ENCODE peak calls at places on chromosomes 11 and 22, in four cellular contexts. W, D, E and B are unnamed samples.

GRCh38 chr22:49966716-49967332 is 6.3 kb downstream of the PIM3 start:
- DNase-seq in E (no peak), D (peak; percentile 76), W (peak; percentile 87), B (no peak)

GRCh38 chr22:49853981-49854791 is 542 bp downstream of the ZBED4 start:
- DNase-seq in W (peak; percentile 65), E (no peak), D (peak; percentile 27), B (peak; percentile 34)

GRCh38 chr11:34065505-34066203 is 14.1 kb downstream of the CAPRIN1 start:
- DNase-seq in E (no peak), D (no peak), W (no peak), B (no peak)

GRCh38 chr22:18063311-18063710 is 14.5 kb upstream of the PEX26 start:
- DNase-seq in E (no peak), D (no peak), W (no peak), B (no peak)

GRCh38 chr11:71179877-71180276 is 72.5 kb downstream of the SHANK2 start:
- DNase-seq in W (no peak), E (no peak), D (no peak), B (no peak)

GRCh38 chr11:125263268-125263790 is 98.8 kb downstream of the PKNOX2 start:
- DNase-seq in W (peak; percentile 73), D (peak; percentile 99), E (no peak), B (no peak)

GRCh38 chr11:16603245-16603644 is 135.2 kb upstream of the C11orf58 start:
- DNase-seq in E (no peak), D (no peak), W (no peak), B (no peak)

GRCh38 chr11:406796-407650 is 7.8 kb downstream of the SIGIRR start:
- DNase-seq in E (peak; percentile 94), W (peak; percentile 92), D (peak; percentile 90), B (peak; percentile 87)

GRCh38 chr11:74696932-74697687 is 34.1 kb downstream of the CHRDL2 start:
- DNase-seq in W (peak; percentile 82), D (peak; percentile 99), E (no peak), B (no peak)

GRCh38 chr11:125241104-125241503 is 76.6 kb downstream of the PKNOX2 start:
- DNase-seq in D (peak; percentile 78), W (no peak), E (no peak), B (no peak)

GRCh38 chr22:46598737-46599424 is 21.3 kb upstream of the GRAMD4 start:
- DNase-seq in D (peak; percentile 55), W (peak; percentile 65), E (no peak), B (no peak)

GRCh38 chr11:8689726-8690255 is 7.2 kb downstream of the RPL27A start:
- DNase-seq in D (no peak), W (no peak), E (no peak), B (no peak)

GRCh38 chr11:122695076-122695620 is 39.6 kb downstream of the UBASH3B start:
- DNase-seq in E (no peak), W (no peak), D (peak; percentile 36), B (no peak)

GRCh38 chr11:96199563-96200025 is 143.4 kb downstream of the MAML2 start:
- DNase-seq in D (peak; percentile 88), E (peak; percentile 41), W (no peak), B (no peak)

GRCh38 chr22:45997775-45998637 is 21.0 kb upstream of the WNT7B start:
- DNase-seq in E (no peak), W (peak; percentile 43), D (no peak), B (no peak)

GRCh38 chr11:1238767-1239595 is 16.1 kb downstream of the MUC5B start:
- DNase-seq in E (no peak), D (no peak), W (no peak), B (no peak)

GRCh38 chr11:71182791-71183556 is 69.4 kb downstream of the SHANK2 start:
- DNase-seq in W (no peak), E (no peak), D (no peak), B (no peak)

GRCh38 chr11:20754957-20755356 is 85.6 kb downstream of the NELL1 start:
- DNase-seq in D (no peak), E (no peak), W (no peak), B (no peak)

GRCh38 chr22:49393526-49393925 is 434.1 kb downstream of the BRD1 start:
- DNase-seq in E (no peak), W (no peak), D (no peak), B (no peak)

GRCh38 chr11:24793479-24793878 is 296.6 kb downstream of the LUZP2 start:
- DNase-seq in E (no peak), W (no peak), D (peak; percentile 29), B (no peak)

DNA sequence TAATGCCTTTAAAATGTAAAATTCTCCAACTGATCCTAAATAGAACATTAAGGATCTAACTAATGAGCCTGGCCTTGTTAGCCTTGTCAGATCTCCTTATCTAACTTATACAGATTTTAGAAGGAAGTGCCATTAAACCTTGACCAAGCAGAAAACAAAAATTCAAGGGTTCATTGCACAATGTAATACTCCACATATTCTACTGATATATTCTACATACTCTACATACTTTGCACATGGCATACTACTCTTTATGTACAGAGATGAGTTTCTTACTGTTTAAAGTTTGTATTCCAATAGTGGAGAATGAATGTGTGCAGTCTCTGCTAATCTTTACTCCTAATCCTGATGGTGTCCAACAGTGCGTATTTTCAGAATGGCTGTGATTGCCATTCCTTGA is 297.2 kb downstream of the LUZP2 start:
- DNase-seq in E (no peak), D (peak; percentile 3), W (no peak), B (no peak)
- H3K27ac ChIP-seq in E (no peak overlapping the region), D (no peak overlapping the region), W (no peak overlapping the region), B (no peak overlapping the region)

GRCh38 chr22:36411589-36412258 is 24.0 kb upstream of the MYH9 start:
- DNase-seq in W (no peak), D (no peak), E (no peak), B (no peak)
- H3K4me1 ChIP-seq in W (peaks cover 30% of the 10 kb centered on the region), D (peaks cover 10% of the 10 kb centered on the region), E (peaks cover 30% of the 10 kb centered on the region), B (peaks cover 28% of the 10 kb centered on the region)

GRCh38 chr11:118533769-118534729 is 3.1 kb downstream of the TMEM25 start:
- DNase-seq in E (no peak), W (no peak), D (no peak), B (no peak)
- H3K36me3 ChIP-seq in E (no peaks in the 10 kb centered on the region), W (no peaks in the 10 kb centered on the region), D (no peaks in the 10 kb centered on the region), B (no peaks in the 10 kb centered on the region)

DNA sequence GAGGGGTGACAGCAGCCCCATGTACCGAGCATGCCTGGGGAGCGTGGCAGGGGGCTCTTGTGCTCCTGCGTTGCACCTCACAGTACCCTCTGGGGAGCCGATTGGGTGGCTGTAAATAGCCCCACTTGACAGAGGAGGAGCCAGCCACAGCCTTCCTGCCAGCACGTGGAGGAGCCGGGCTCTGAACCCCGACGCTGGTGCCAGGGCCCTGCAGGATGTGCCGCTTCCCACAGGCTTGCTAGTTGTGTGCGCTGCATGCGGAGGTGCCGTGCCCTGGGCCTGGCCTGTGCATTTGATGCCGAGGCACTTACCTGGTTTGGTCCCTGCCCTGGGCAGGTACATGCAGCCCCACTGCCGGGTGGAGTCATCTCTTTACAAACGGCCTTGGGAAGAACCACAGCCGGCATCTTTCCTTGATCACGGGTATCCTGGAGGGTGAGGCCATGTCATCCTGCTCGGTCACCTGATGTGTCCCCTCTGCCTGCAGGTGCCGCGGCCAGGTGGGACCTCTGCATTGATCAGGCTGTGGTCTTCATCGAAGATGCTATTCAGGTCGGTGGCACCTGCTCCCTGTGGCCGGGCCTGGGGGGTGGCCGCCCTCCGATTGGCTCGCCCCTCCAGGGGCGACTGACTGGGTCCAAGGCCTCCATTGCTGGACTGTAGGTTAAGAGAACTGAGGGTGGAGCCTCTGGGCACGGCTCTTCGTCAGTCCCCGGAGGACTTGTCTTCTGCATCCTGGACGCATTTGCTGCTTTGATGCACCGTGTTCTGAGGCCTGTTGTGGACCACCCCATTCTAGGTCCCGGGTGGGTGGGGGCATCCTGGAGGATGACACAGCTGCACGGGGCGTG is 5.0 kb downstream of the TPCN2 start:
- DNase-seq in E (no peak), D (no peak), W (no peak), B (no peak)
- H3K27ac ChIP-seq in E (no peak overlapping the region), D (no peak overlapping the region), W (no peak overlapping the region), B (no peak overlapping the region)